ENCODE peak calls at places on chromosomes 16 and 17, in ten cellular contexts. N, F, E, V, I, P, U, S, H and G are unnamed samples.

GRCh38 chr16:88130681-88131080 is 179.4 kb downstream of the BANP start:
- DNase-seq in P (no peak), S (no peak), F (no peak), V (no peak), H (no peak), E (no peak), I (no peak), U (no peak), N (no peak), G (no peak)

GRCh38 chr17:42853597-42853967 is 2.6 kb downstream of the AOC3 start:
- DNase-seq in N (no peak), H (no peak), U (peak), E (no peak), I (no peak), V (no peak), F (no peak), S (no peak), P (no peak), G (no peak)

GRCh38 chr16:1145383-1146100 is 7.4 kb upstream of the CACNA1H start:
- DNase-seq in N (no peak), I (no peak), F (no peak), H (no peak), E (no peak), U (no peak), P (no peak), V (no peak), S (no peak), G (no peak)

GRCh38 chr17:50129303-50129945 is 536 bp downstream of the SAMD14 start:
- DNase-seq in H (no peak), I (no peak), N (peak), P (no peak), U (no peak), V (peak), F (peak), E (no peak), S (no peak), G (no peak)

GRCh38 chr17:32971171-32971570 is 20.5 kb upstream of the SPACA3 start:
- DNase-seq in N (no peak), P (no peak), S (no peak), F (no peak), U (no peak), I (no peak), H (no peak), E (peak), V (no peak), G (no peak)

GRCh38 chr17:38444151-38444550 is 15.9 kb downstream of the ARHGAP23 start:
- DNase-seq in S (peak), E (peak), N (peak), I (peak), F (peak), V (peak), H (peak), U (peak), P (peak), G (peak)

GRCh38 chr16:84839054-84839453 is 19.3 kb downstream of the CRISPLD2 start:
- DNase-seq in N (no peak), P (peak), U (no peak), V (no peak), H (no peak), E (peak), F (no peak), I (no peak), S (no peak), G (no peak)

GRCh38 chr16:17511340-17511739 is 40.6 kb upstream of the XYLT1 start:
- DNase-seq in N (no peak), I (no peak), E (no peak), S (no peak), U (no peak), P (no peak), V (no peak), H (no peak), F (no peak), G (no peak)

GRCh38 chr16:78461496-78461938 is 362.1 kb downstream of the WWOX start:
- DNase-seq in N (no peak), H (no peak), I (no peak), F (no peak), U (peak), E (peak), P (no peak), V (no peak), S (no peak), G (no peak)

GRCh38 chr17:8499171-8499570 is 63.5 kb downstream of the NDEL1 start:
- DNase-seq in N (no peak), U (no peak), F (no peak), I (no peak), E (no peak), H (peak), S (no peak), P (peak), V (no peak), G (no peak)

GRCh38 chr17:20289984-20290383 is 177.4 kb downstream of the LGALS9B start:
- DNase-seq in I (no peak), P (no peak), H (no peak), N (no peak), V (no peak), F (no peak), E (no peak), S (no peak), U (no peak), G (no peak)

GRCh38 chr17:15945493-15946209 is 721 bp downstream of the ADORA2B start:
- DNase-seq in U (peak), H (no peak), P (peak), S (no peak), F (no peak), N (no peak), E (no peak), I (no peak), V (peak), G (no peak)

GRCh38 chr17:70295329-70295728 is 126.0 kb downstream of the KCNJ2 start:
- DNase-seq in U (no peak), F (no peak), N (no peak), E (no peak), V (no peak), I (no peak), H (no peak), P (no peak), S (no peak), G (no peak)

GRCh38 chr17:6353161-6353560 is 81.8 kb downstream of the AIPL1 start:
- DNase-seq in S (no peak), E (no peak), N (no peak), U (no peak), V (no peak), I (no peak), P (no peak), H (no peak), F (no peak), G (no peak)

GRCh38 chr16:85123891-85124635 is 11.8 kb upstream of the CIBAR2 start:
- DNase-seq in U (peak), F (no peak), P (peak), E (peak), S (no peak), V (peak), H (peak), I (no peak), N (no peak), G (no peak)

GRCh38 chr17:17540278-17540906 is 44.2 kb upstream of the RASD1 start:
- DNase-seq in U (no peak), H (no peak), S (no peak), I (no peak), N (no peak), V (peak), E (no peak), F (no peak), P (no peak), G (no peak)

GRCh38 chr17:38456031-38456815 is 28.0 kb downstream of the ARHGAP23 start:
- DNase-seq in V (no peak), P (no peak), S (no peak), I (no peak), E (no peak), N (no peak), U (no peak), F (no peak), H (no peak), G (no peak)

GRCh38 chr16:90081606-90081970 is 4.5 kb upstream of the PRDM7 start:
- DNase-seq in I (no peak), H (no peak), S (no peak), P (peak), U (no peak), N (no peak), V (no peak), E (no peak), F (no peak), G (no peak)

GRCh38 chr17:48494335-48494734 is 36.5 kb downstream of the HOXB1 start:
- DNase-seq in S (no peak), H (no peak), F (no peak), V (no peak), E (peak), U (no peak), I (no peak), N (no peak), P (no peak), G (no peak)

GRCh38 chr17:48491527-48492273 is 39.1 kb downstream of the HOXB1 start:
- DNase-seq in P (no peak), U (no peak), N (no peak), F (no peak), S (no peak), I (no peak), V (no peak), E (no peak), H (no peak), G (no peak)

GRCh38 chr17:48490391-48491026 is 40.3 kb downstream of the HOXB1 start:
- DNase-seq in H (no peak), P (no peak), U (no peak), I (no peak), E (peak), N (no peak), F (no peak), V (no peak), S (no peak), G (no peak)

GRCh38 chr17:48489781-48490180 is 41.0 kb downstream of the HOXB1 start:
- DNase-seq in E (no peak), F (no peak), P (no peak), H (no peak), S (no peak), V (no peak), N (no peak), U (no peak), I (no peak), G (no peak)

DNA sequence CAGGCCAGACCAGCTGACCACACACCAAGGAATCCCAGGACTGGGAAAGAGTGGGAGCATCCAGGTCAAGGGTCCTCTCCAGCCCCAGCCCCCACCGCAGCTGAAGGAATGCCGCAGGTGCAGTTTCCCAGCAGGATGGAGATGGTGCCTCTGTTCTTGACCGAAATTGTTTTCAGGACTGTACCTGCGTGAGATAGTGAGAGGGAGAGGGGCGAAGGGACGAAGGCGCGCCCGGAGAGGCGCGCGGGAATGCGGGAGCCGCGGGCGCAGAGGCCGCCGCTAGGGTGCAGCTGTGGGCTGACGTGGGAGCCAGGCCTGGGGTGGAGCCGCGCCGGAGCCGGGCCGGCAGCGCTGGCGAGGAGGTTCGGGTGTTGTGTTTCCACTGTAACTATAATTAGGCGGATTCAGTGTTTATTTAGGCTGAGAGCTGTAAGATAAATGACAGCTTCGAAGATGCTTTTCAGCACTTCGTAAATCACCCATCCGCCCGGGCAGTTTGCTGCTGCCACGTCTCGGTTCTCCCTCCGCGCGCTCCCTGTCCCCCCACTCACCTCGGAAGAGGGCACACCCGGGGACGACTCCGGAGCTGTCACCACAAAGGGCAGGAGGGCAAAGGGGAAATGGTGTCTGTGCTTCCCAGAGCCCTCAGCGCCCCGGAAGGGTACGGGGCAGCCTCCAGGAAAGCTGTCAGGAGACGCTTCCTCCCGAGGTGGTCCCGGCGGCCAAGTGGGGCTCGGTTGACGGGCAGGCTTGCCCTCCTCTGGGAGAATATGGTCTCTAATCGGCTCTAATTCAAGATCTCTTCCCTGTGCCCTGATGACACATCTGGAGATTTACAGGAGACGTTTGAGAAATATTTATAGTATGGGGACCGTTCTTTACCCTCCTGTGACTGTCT is 38.2 kb downstream of the HOXB1 start:
- DNase-seq in F (peak), U (peak), H (peak), S (peak), N (peak), P (peak), V (peak), E (peak), I (peak), G (peak)
- TF ChIP-seq CTCF in F (peak), U (peak), H (peak), S (peak), N (no peak), P (peak), V (peak), E (peak), I (peak), G (peak)

GRCh38 chr17:27986805-27987684 is 55.4 kb upstream of the NLK start:
- DNase-seq in V (no peak), U (no peak), P (peak), H (no peak), S (no peak), F (no peak), I (no peak), N (no peak), E (no peak), G (no peak)
- TF ChIP-seq CTCF in V (no peak), U (no peak), P (no peak), H (no peak), S (no peak), F (no peak), I (no peak), N (no peak), E (no peak), G (no peak)

GRCh38 chr17:31533546-31534155 is 142.2 kb downstream of the RAB11FIP4 start:
- DNase-seq in I (no peak), P (peak), F (no peak), E (peak), S (no peak), N (no peak), H (no peak), U (no peak), V (peak), G (no peak)
- TF ChIP-seq CTCF in I (no peak), P (no peak), F (no peak), E (peak), S (no peak), N (no peak), H (peak), U (peak), V (peak), G (peak)

DNA sequence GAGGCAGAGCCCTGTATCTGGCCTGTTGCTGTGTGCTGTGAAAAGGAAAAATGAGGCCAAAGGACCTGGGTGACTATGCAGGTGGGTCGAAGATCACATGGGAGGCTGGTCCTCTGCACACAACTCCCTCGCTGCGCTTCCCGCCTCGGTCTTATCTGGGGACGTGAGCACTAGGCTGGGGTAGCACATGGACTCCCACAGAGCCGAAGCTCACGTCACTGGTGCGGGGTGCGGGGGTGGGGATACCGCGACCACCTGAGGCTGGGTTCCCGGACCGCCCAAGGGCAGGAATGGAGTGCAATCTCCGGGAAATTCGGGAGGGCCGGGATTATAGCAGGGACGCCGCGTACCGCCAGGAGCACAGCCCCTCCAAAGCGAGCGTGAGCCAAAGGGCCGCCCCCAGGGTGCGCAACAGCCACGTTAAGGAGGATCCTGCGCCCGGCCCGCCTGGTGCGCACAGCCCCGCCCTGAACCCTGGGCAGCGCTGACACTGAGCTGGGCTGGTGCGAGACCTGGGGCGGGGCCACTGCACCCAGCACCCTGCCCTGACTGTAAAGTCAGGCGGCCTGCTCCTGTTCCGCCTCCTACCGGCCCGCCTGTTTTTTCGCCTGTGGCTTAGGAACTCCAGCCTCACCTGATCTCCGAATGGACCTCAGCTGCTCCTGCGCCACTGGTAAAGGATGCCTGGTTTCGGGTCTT is 4.8 kb downstream of the MT1A start:
- DNase-seq in V (peak), F (peak), I (peak), S (no peak), E (peak), N (peak), U (peak), P (peak), H (peak), G (no peak)
- TF ChIP-seq CTCF in V (peak), F (peak), I (no peak), S (no peak), E (no peak), N (no peak), U (peak), P (no peak), H (peak), G (peak)

DNA sequence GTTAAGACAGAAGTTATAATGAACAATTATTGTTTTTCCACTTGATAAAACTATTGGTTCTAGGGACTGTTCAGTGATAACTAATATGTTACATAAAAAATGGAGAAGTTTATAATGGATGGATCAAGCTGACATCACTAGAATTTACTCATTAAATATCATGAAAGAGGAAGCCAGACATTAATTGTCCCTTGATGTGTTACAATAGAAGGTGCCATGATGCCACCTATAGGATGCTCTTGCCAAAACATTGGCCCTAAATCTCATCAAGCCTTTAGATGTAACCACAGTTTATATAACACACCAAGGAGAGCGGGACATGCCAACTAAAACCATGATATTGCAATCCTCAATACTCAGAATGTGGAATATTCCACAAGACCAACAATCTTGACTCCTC is 147.9 kb upstream of the MON1B start:
- DNase-seq in N (no peak), U (no peak), S (no peak), I (no peak), H (no peak), P (peak), F (no peak), V (peak), E (peak), G (no peak)
- TF ChIP-seq CTCF in N (no peak), U (no peak), S (no peak), I (no peak), H (no peak), P (peak), F (no peak), V (peak), E (peak), G (peak)

GRCh38 chr17:80892900-80893603 is 98.6 kb upstream of the CHMP6 start:
- DNase-seq in H (no peak), U (no peak), F (no peak), V (no peak), N (no peak), P (peak), I (no peak), E (peak), S (no peak), G (no peak)

GRCh38 chr17:80889897-80890550 is 101.6 kb upstream of the CHMP6 start:
- DNase-seq in H (no peak), S (peak), N (no peak), E (no peak), I (no peak), P (no peak), F (no peak), V (no peak), U (no peak), G (no peak)

GRCh38 chr17:80892019-80892855 is 99.4 kb upstream of the CHMP6 start:
- DNase-seq in I (peak), H (no peak), S (no peak), F (peak), V (no peak), U (peak), N (no peak), E (peak), P (peak), G (no peak)

GRCh38 chr17:80890551-80890930 is 101.1 kb upstream of the CHMP6 start:
- DNase-seq in N (no peak), F (no peak), E (no peak), I (no peak), V (no peak), S (peak), U (no peak), P (no peak), H (no peak), G (no peak)

GRCh38 chr17:80891096-80892018 is 100.3 kb upstream of the CHMP6 start:
- DNase-seq in U (peak), E (peak), N (no peak), H (no peak), I (peak), V (no peak), P (peak), S (no peak), F (peak), G (no peak)
- TF ChIP-seq CTCF in U (no peak), E (peak), N (no peak), H (no peak), I (no peak), V (no peak), P (no peak), S (no peak), F (no peak), G (no peak)

DNA sequence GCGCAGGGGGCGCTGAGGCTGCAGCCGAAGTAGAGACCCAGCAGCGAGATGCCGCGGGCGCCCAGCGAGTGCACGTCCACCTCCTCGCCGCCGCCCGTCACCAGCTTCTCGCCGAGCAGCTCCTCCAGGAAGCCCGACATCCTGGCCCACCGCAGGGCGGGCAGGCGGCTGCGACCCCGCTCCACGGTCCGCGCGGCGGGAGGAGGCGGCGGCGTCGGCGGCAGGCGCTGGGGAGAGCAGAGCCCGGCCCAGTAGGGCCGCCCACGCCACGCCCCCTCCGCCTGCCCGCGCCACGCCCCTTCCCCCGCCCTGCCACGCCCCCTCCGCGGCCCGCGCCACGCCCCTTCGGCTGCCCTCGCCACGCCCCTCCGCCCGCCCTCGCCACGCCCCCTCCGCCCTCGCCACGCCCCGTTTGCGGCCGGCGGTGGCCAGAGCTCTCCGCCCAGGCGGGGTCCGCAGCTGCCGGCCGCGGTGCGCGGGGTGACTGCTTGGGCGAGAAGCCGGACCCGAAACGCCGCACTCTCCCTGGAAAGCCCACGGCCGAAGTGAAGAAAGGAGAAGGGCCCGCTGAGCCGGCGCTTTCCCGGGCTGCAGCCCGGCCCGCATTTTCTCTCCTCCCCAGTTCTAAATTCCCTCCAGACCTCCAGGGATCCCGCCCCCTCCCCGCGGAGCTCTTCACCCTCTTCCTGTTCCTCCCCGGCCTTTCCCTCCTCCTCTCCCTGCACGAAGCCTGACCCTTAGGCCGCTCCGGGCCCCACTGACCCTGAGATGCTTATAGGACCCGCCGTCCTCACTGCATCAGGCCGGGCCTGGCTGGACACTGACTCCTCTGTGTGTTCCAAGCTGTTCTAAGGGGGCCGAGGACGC is at the start of gene NXN:
- DNase-seq in S (peak), E (peak), I (peak), N (peak), F (peak), U (peak), P (peak), V (peak), H (peak), G (peak)
- TF ChIP-seq CTCF in S (no peak), E (no peak), I (no peak), N (no peak), F (no peak), U (no peak), P (no peak), V (peak), H (no peak), G (peak)

GRCh38 chr16:22973451-22973991 is 159.6 kb downstream of the HS3ST2 start:
- DNase-seq in N (no peak), U (no peak), F (no peak), H (no peak), E (no peak), I (no peak), S (no peak), P (no peak), V (peak), G (no peak)
- TF ChIP-seq CTCF in N (no peak), U (no peak), F (no peak), H (no peak), E (no peak), I (no peak), S (no peak), P (no peak), V (peak), G (no peak)